ENCODE peak calls at places on chromosome 3, in nine cellular contexts. U, T, N, K, G, Q, Y, A and O are unnamed samples.

GRCh38 chr3:129975332-129976090 is 991 bp downstream of the TRH start:
- DNase-seq in N (no peak), G (no peak), K (peak), A (no peak), T (no peak), Q (no peak), Y (no peak), U (no peak), O (no peak)

GRCh38 chr3:171954644-171955365 is 84.6 kb upstream of the FNDC3B start:
- DNase-seq in Q (no peak), T (no peak), K (no peak), U (no peak), A (no peak), N (no peak), G (no peak), Y (no peak), O (no peak)

GRCh38 chr3:24506966-24507775 is 12.5 kb upstream of the THRB start:
- DNase-seq in Q (no peak), N (no peak), A (no peak), T (no peak), K (no peak), Y (no peak), U (no peak), G (no peak), O (no peak)

GRCh38 chr3:183774631-183775030 is 50.7 kb downstream of the MAP6D1 start:
- DNase-seq in Y (no peak), A (no peak), Q (no peak), T (no peak), U (no peak), G (no peak), K (no peak), N (no peak), O (no peak)

GRCh38 chr3:141379250-141379872 is 11.1 kb downstream of the ZBTB38 start:
- DNase-seq in G (no peak), T (no peak), U (no peak), K (no peak), Q (no peak), N (no peak), Y (no peak), A (no peak), O (no peak)

GRCh38 chr3:168051579-168052183 is 44.0 kb downstream of the GOLIM4 start:
- DNase-seq in A (no peak), Y (no peak), U (no peak), G (no peak), N (no peak), Q (no peak), T (no peak), K (no peak), O (no peak)

GRCh38 chr3:20104167-20104661 is 64.0 kb downstream of the KAT2B start:
- DNase-seq in G (no peak), N (no peak), K (no peak), A (no peak), Q (no peak), U (no peak), T (no peak), Y (no peak), O (peak)

GRCh38 chr3:12990306-12990705 is 82.9 kb downstream of the IQSEC1 start:
- DNase-seq in A (no peak), T (peak), N (no peak), G (no peak), K (no peak), U (no peak), Q (no peak), Y (no peak), O (no peak)

GRCh38 chr3:20052851-20053250 is 12.6 kb downstream of the KAT2B start:
- DNase-seq in A (no peak), Q (no peak), T (no peak), N (no peak), G (no peak), Y (no peak), U (no peak), K (no peak), O (no peak)

GRCh38 chr3:13477946-13478345 is 2.2 kb upstream of the HDAC11 start:
- DNase-seq in U (no peak), N (no peak), G (no peak), Y (no peak), T (no peak), K (no peak), Q (no peak), A (no peak), O (no peak)

GRCh38 chr3:30894521-30895289 is at the start of gene GADL1:
- DNase-seq in K (peak), T (no peak), N (no peak), U (no peak), Q (peak), Y (peak), A (no peak), G (peak), O (no peak)

GRCh38 chr3:193768069-193768391 is 175.0 kb downstream of the OPA1 start:
- DNase-seq in Q (no peak), U (no peak), Y (peak), A (no peak), K (peak), T (no peak), G (no peak), N (no peak), O (no peak)

DNA sequence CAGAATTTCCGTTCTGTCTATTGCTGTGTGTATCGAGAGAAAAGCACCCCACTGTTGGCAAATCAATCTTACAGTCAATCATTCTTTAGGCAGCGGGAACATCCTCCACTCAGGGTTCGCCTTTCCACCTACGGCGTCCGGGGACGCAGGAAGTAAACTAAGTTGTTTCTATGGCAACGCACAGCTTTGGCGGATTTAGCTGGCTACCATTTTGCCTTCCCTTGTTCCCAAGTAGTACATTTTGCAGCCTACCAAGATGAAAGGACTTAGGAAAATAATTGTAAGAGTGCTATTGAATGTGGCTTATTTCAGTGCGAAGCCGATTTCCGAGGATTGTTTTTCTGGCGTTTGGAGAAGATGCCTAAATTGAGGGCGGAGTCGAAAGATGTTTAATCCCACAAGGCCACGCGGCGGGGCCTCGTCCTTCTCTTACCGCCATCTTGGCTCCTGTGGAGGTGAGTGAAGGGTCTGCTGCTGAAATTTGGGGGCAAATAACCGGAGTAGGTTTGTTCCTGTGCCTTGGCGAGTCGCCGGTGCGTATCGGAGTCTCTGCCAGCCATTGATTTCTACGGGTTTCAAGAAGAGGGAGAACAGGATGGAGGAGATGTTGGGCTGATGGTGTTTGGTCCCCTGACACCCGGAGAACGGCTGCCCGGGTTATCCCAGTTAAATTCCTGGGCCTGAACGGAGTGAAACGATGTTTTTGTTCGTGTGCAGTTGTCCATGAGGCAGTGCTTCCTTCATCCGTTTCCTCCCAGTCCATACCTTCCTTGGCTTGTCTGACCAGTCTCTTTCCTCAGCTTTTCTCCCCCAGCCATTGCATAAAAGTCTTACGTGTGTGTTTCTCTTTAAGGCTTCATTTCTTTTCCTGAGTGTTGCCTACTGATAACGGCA is at the start of gene RPL35A:
- DNase-seq in U (peak), K (peak), Q (peak), Y (peak), N (peak), A (peak), G (peak), T (peak), O (peak)
- TF ChIP-seq POLR2A in U (peak), K (peak), Q (peak), Y (peak), N (peak), A (peak), G (peak), T (peak), O (peak)

GRCh38 chr3:14717307-14717706 is 42.4 kb downstream of the C3orf20 start:
- DNase-seq in G (no peak), Y (no peak), U (no peak), K (no peak), T (no peak), A (no peak), N (no peak), Q (no peak), O (no peak)

GRCh38 chr3:14721126-14721864 is 46.4 kb downstream of the C3orf20 start:
- DNase-seq in Q (no peak), N (no peak), K (no peak), U (no peak), Y (no peak), A (no peak), G (no peak), T (no peak), O (no peak)

GRCh38 chr3:14716593-14716992 is 41.7 kb downstream of the C3orf20 start:
- DNase-seq in Q (no peak), G (no peak), T (no peak), A (no peak), U (no peak), N (no peak), K (no peak), Y (no peak), O (no peak)

GRCh38 chr3:14718539-14718938 is 43.6 kb downstream of the C3orf20 start:
- DNase-seq in Y (no peak), Q (no peak), N (no peak), K (no peak), T (no peak), A (no peak), G (no peak), U (no peak), O (no peak)

GRCh38 chr3:14719006-14719405 is 44.1 kb downstream of the C3orf20 start:
- DNase-seq in N (no peak), Q (no peak), K (no peak), G (no peak), A (no peak), U (no peak), T (no peak), Y (no peak), O (no peak)
- TF ChIP-seq POLR2A in N (no peak), Q (no peak), K (no peak), G (no peak), A (no peak), U (no peak), T (no peak), Y (no peak), O (no peak)

GRCh38 chr3:47824541-47825473 is 21.9 kb downstream of the DHX30 start:
- DNase-seq in Q (peak), A (peak), U (peak), K (peak), N (peak), Y (peak), T (peak), G (peak), O (peak)
- TF ChIP-seq POLR2A in Q (peak), A (no peak), U (peak), K (no peak), N (peak), Y (no peak), T (no peak), G (no peak), O (peak)

DNA sequence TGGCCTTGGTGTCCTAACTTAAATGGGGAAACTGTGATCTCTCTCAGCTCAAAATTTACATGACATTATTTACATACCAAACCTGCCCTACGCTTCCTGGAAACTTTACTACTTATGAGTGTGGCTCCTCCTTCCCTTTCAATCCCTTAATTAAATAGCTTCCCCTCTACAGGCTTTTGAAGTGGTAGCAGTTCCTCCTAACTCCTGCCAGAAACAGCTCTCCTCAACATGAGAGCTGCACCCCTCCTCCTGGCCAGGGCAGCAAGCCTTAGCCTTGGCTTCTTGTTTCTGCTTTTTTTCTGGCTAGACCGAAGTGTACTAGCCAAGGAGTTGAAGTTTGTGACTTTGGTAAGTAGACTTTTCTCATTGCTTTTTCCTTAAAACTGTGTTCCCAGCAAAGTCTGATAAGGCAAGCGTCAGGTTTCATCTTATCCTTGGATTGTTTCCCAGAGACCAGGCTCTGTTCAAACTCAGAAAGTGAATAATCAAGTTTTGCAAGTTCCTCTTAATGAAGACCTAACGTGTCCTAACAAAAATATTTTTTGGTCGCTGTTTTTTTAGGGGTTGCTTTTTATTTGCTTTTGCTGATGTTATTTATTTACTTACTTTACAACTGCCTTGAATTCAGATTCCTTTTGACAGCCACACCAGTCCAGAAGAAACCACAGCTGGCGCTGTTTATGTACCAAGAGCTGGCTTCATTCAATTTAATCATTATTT is at the start of gene ACP3:
- DNase-seq in Q (peak), Y (peak), G (no peak), T (peak), N (peak), K (peak), A (peak), U (no peak), O (peak)
- TF ChIP-seq POLR2A in Q (no peak), Y (no peak), G (no peak), T (no peak), N (no peak), K (no peak), A (no peak), U (no peak), O (no peak)

DNA sequence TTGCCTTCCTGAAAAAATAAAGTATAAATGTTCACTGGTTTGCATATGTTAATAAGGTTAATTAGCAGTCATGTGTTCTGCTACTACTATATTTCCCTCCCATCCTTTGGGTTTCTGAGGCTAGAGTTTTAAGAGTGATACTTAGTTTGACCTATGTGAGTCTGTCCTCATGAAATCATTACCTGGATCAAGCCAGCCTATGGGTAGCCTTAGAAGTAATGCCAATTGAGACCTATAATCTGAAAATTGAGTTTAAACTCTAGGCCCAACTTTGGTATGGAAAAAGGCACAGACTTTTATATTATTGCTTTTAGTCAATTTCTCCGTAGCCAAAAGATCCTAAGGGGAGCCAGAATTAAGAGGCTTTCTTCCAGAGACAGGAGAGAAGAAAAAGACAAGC is 18.4 kb upstream of the SOX2 start:
- DNase-seq in T (no peak), K (no peak), Q (no peak), Y (no peak), G (no peak), A (no peak), U (no peak), N (no peak), O (no peak)
- TF ChIP-seq POLR2A in T (no peak), K (no peak), Q (no peak), Y (no peak), G (no peak), A (no peak), U (no peak), N (no peak), O (no peak)